ENCODE peak calls at places on chromosomes 12 and 14, in four cellular contexts. A, I, H and F are unnamed samples.

GRCh38 chr14:95047754-95048153 is 109.6 kb downstream of the DICER1 start:
- DNase-seq in A (no peak), I (no peak), H (no peak), F (no peak)

GRCh38 chr12:51821423-51822260 is 26.9 kb downstream of the FIGNL2 start:
- DNase-seq in A (peak), I (no peak), H (no peak), F (no peak)

GRCh38 chr12:49750027-49750977 is 8.9 kb downstream of the TMBIM6 start:
- DNase-seq in A (no peak), I (no peak), H (no peak), F (no peak)

GRCh38 chr14:20697273-20698017 is 8.9 kb downstream of the ANG start:
- DNase-seq in A (peak), I (peak), H (no peak), F (peak)

GRCh38 chr14:97021001-97021400 is 223.8 kb downstream of the VRK1 start:
- DNase-seq in A (no peak), I (no peak), H (no peak), F (no peak)

GRCh38 chr12:124299628-124300388 is 4.9 kb downstream of the RFLNA start:
- DNase-seq in A (no peak), I (no peak), H (no peak), F (no peak)

GRCh38 chr12:74538491-74539258 is 1.0 kb downstream of the ATXN7L3B start:
- DNase-seq in A (no peak), I (no peak), H (no peak), F (no peak)

GRCh38 chr12:92654929-92655328 is 47.9 kb upstream of the PLEKHG7 start:
- DNase-seq in A (no peak), I (no peak), H (no peak), F (no peak)

GRCh38 chr12:30999723-31000122 is 73.2 kb downstream of the TSPAN11 start:
- DNase-seq in A (no peak), I (no peak), H (no peak), F (no peak)

GRCh38 chr12:108886873-108887629 is 7.2 kb downstream of the DAO start:
- DNase-seq in A (no peak), I (no peak), H (no peak), F (no peak)

GRCh38 chr14:84961637-84962036 is 568.3 kb upstream of the FLRT2 start:
- DNase-seq in A (no peak), I (no peak), H (no peak), F (no peak)

GRCh38 chr12:27999521-27999920 is 27.0 kb upstream of the PTHLH start:
- DNase-seq in A (no peak), I (no peak), H (no peak), F (no peak)

GRCh38 chr12:46553266-46553665 is 180.7 kb upstream of the SLC38A2 start:
- DNase-seq in A (peak), I (no peak), H (no peak), F (peak)

GRCh38 chr14:32738206-32738871 is 200.3 kb upstream of the NPAS3 start:
- DNase-seq in A (no peak), I (no peak), H (no peak), F (no peak)

GRCh38 chr12:57893460-57894353 is 47.2 kb upstream of the CTDSP2 start:
- DNase-seq in A (peak), I (no peak), H (peak), F (peak)